ENCODE peak calls at places on chromosomes 1 and 21, in five cellular contexts. P, M, K, X and A are unnamed samples.

GRCh38 chr1:246860401-246860800 is 71.3 kb downstream of the AHCTF1 start:
- DNase-seq in P (no peak), M (no peak), K (no peak), X (no peak), A (peak; percentile 29)

GRCh38 chr1:185059950-185060571 is 14.7 kb downstream of the RNF2 start:
- DNase-seq in P (no peak), M (no peak), K (no peak), X (no peak), A (no peak)

GRCh38 chr1:24990136-24990535 is 60.1 kb upstream of the RUNX3 start:
- DNase-seq in P (no peak), M (no peak), K (no peak), X (no peak), A (no peak)

GRCh38 chr21:44846485-44847260 is 26.8 kb downstream of the PTTG1IP start:
- DNase-seq in P (no peak), M (peak; percentile 31), K (no peak), X (no peak), A (no peak)

GRCh38 chr1:87794788-87795614 is 466.3 kb downstream of the LMO4 start:
- DNase-seq in P (peak; percentile 45), M (no peak), K (no peak), X (no peak), A (peak; percentile 71)

GRCh38 chr1:38433097-38433722 is 386.6 kb upstream of the POU3F1 start:
- DNase-seq in P (no peak), M (no peak), K (no peak), X (no peak), A (no peak)

GRCh38 chr21:14545906-14546480 is at the start of gene SAMSN1:
- DNase-seq in P (no peak), M (no peak), K (no peak), X (no peak), A (peak; percentile 57)

GRCh38 chr1:224353975-224354930 is 2.4 kb upstream of the CNIH4 start:
- DNase-seq in P (no peak), M (no peak), K (no peak), X (no peak), A (no peak)

GRCh38 chr1:29762635-29763034 is 526.3 kb downstream of the PTPRU start:
- DNase-seq in P (no peak), M (no peak), K (no peak), X (no peak), A (no peak)

GRCh38 chr21:31326478-31327247 is 17.4 kb downstream of the TIAM1 start:
- DNase-seq in P (no peak), M (no peak), K (no peak), X (no peak), A (no peak)

GRCh38 chr1:155170806-155171205 is 2.3 kb downstream of the KRTCAP2 start:
- DNase-seq in P (no peak), M (no peak), K (no peak), X (no peak), A (no peak)

GRCh38 chr1:40633563-40634376 is 31.7 kb downstream of the RIMS3 start:
- DNase-seq in P (no peak), M (no peak), K (peak; percentile 21), X (no peak), A (no peak)

GRCh38 chr1:108208724-108209404 is 8.7 kb upstream of the SLC25A24 start:
- DNase-seq in P (no peak), M (peak; percentile 12), K (no peak), X (no peak), A (no peak)

GRCh38 chr1:16189003-16189402 is 23.4 kb downstream of the ARHGEF19 start:
- DNase-seq in P (no peak), M (no peak), K (no peak), X (no peak), A (peak; percentile 85)

GRCh38 chr1:198934901-198935301 is 296.1 kb downstream of the PTPRC start:
- DNase-seq in P (no peak), M (no peak), K (no peak), X (no peak), A (no peak)

GRCh38 chr1:201605385-201605747 is 66.4 kb downstream of the NAV1 start:
- DNase-seq in P (no peak), M (no peak), K (no peak), X (no peak), A (no peak)

GRCh38 chr1:246067432-246068021 is 439.6 kb downstream of the SMYD3 start:
- DNase-seq in P (no peak), M (no peak), K (no peak), X (no peak), A (no peak)

GRCh38 chr21:31335957-31336738 is 7.9 kb downstream of the TIAM1 start:
- DNase-seq in P (peak; percentile 68), M (no peak), K (no peak), X (no peak), A (peak; percentile 88)

GRCh38 chr21:43001316-43001715 is 27.0 kb downstream of the PKNOX1 start:
- DNase-seq in P (no peak), M (no peak), K (no peak), X (no peak), A (peak; percentile 34)

GRCh38 chr21:42351626-42352432 is 1.0 kb upstream of the TFF2 start:
- DNase-seq in P (no peak), M (no peak), K (no peak), X (no peak), A (no peak)

GRCh38 chr1:8814870-8815269 is 2.6 kb downstream of the RERE start:
- DNase-seq in P (no peak), M (peak; percentile 72), K (peak; percentile 48), X (no peak), A (peak; percentile 49)

GRCh38 chr1:230176871-230177411 is 109.9 kb downstream of the GALNT2 start:
- DNase-seq in P (no peak), M (peak; percentile 62), K (no peak), X (no peak), A (no peak)

GRCh38 chr1:47627471-47628370 is 189.9 kb downstream of the FOXD2 start:
- DNase-seq in P (no peak), M (no peak), K (peak; percentile 44), X (no peak), A (no peak)

GRCh38 chr21:45366931-45367401 is 38.0 kb upstream of the COL18A1 start:
- DNase-seq in P (peak; percentile 93), M (no peak), K (no peak), X (no peak), A (peak; percentile 88)

GRCh38 chr21:16634522-16634914 is 878.3 kb upstream of the CXADR start:
- DNase-seq in P (no peak), M (no peak), K (peak; percentile 51), X (no peak), A (no peak)

GRCh38 chr1:219373616-219373935 is 199.9 kb downstream of the LYPLAL1 start:
- DNase-seq in P (no peak), M (no peak), K (no peak), X (no peak), A (no peak)

GRCh38 chr1:230801441-230801840 is 54.3 kb downstream of the CAPN9 start:
- DNase-seq in P (no peak), M (no peak), K (no peak), X (no peak), A (no peak)

GRCh38 chr1:214662386-214662785 is 59.4 kb downstream of the CENPF start:
- DNase-seq in P (no peak), M (no peak), K (no peak), X (no peak), A (no peak)

GRCh38 chr1:57683037-57683928 is 259.4 kb upstream of the DAB1 start:
- DNase-seq in P (no peak), M (peak; percentile 25), K (no peak), X (no peak), A (no peak)
- TF ChIP-seq CTCF in P (no peak), M (no peak), K (no peak), X (peak; percentile 15), A (no peak)

GRCh38 chr1:55289614-55290013 is 74.5 kb upstream of the USP24 start:
- DNase-seq in P (no peak), M (no peak), K (no peak), X (no peak), A (no peak)
- TF ChIP-seq CTCF in P (no peak), M (peak; percentile 28), K (no peak), X (peak; percentile 24), A (no peak)

GRCh38 chr1:156337888-156338179 is 258 bp downstream of the CCT3 start:
- DNase-seq in P (no peak), M (no peak), K (no peak), X (no peak), A (no peak)

GRCh38 chr1:156337052-156337887 is 822 bp downstream of the CCT3 start:
- DNase-seq in P (no peak), M (no peak), K (no peak), X (no peak), A (peak; percentile 29)

GRCh38 chr1:156338180-156338973 is at the start of the genes CCT3 and TSACC:
- DNase-seq in P (peak; percentile 100), M (peak; percentile 99), K (peak; percentile 98), X (peak; percentile 95), A (peak; percentile 100)

DNA sequence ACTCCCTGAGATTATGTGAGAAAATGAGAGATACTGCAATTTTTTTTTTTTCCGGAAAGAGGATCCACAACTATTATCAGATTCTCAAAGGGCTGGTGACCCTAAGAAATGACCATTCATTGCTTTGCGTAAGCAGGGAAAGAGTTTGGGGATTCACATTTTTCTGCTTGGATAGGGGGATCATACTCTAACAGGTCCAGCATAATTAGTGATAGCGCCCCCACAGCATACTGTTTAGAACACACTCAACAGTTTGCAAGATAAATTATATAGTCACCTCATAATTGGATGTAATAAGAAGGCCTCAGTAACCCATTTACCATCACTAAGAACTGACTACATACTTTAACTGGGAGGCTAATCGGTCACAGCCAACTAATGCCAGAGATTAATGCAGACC is 1.9 kb downstream of the CCT3 start:
- DNase-seq in P (no peak), M (peak; percentile 16), K (no peak), X (no peak), A (peak; percentile 32)
- TF ChIP-seq CTCF in P (peak; percentile 10), M (peak; percentile 43), K (peak; percentile 22), X (peak; percentile 18), A (peak; percentile 24)

GRCh38 chr1:119372493-119373086 is 4.0 kb downstream of the HAO2 start:
- DNase-seq in P (no peak), M (peak; percentile 72), K (peak; percentile 59), X (peak; percentile 23), A (peak; percentile 38)
- TF ChIP-seq CTCF in P (no peak), M (peak; percentile 51), K (peak; percentile 34), X (peak; percentile 52), A (no peak)